ENCODE peak calls at places on chromosomes 3 and 15, in nine cellular contexts. One of them, this sample, is unnamed.

GRCh38 chr3:177104299-177104992 is 92.8 kb downstream of the TBL1XR1 start:
- DNase-seq in CD4-positive, alpha-beta memory T cell: no peak
- DNase-seq in mesenchymal stem cell: no peak
- DNase-seq in kidney epithelial cell: no peak
- DNase-seq in neuronal stem cell: no peak
- DNase-seq in GM23248: no peak
- DNase-seq in HCT116: no peak
- DNase-seq in lower lobe of right lung: no peak
- DNase-seq in lung: no peak
- DNase-seq in this sample: no peak

GRCh38 chr15:33104276-33104675 is 90.2 kb downstream of the FMN1 start:
- DNase-seq in CD4-positive, alpha-beta memory T cell: peak; percentile 24
- DNase-seq in mesenchymal stem cell: peak; percentile 24
- DNase-seq in kidney epithelial cell: peak; percentile 42
- DNase-seq in neuronal stem cell: no peak
- DNase-seq in GM23248: peak; percentile 71
- DNase-seq in HCT116: peak; percentile 19
- DNase-seq in lower lobe of right lung: no peak
- DNase-seq in lung: no peak
- DNase-seq in this sample: peak; percentile 62

GRCh38 chr3:133547432-133548041 is 25.9 kb upstream of the CDV3 start:
- DNase-seq in CD4-positive, alpha-beta memory T cell: no peak
- DNase-seq in mesenchymal stem cell: peak; percentile 50
- DNase-seq in kidney epithelial cell: no peak
- DNase-seq in neuronal stem cell: no peak
- DNase-seq in GM23248: peak; percentile 74
- DNase-seq in HCT116: no peak
- DNase-seq in lower lobe of right lung: peak; percentile 65
- DNase-seq in lung: peak; percentile 53
- DNase-seq in this sample: peak; percentile 35

GRCh38 chr3:125043599-125044151 is 12.1 kb downstream of the HEG1 start:
- DNase-seq in CD4-positive, alpha-beta memory T cell: no peak
- DNase-seq in mesenchymal stem cell: peak; percentile 45
- DNase-seq in kidney epithelial cell: no peak
- DNase-seq in neuronal stem cell: no peak
- DNase-seq in GM23248: peak; percentile 43
- DNase-seq in HCT116: no peak
- DNase-seq in lower lobe of right lung: no peak
- DNase-seq in lung: no peak
- DNase-seq in this sample: no peak

GRCh38 chr15:40014390-40014789 is 24.6 kb downstream of the SRP14 start:
- DNase-seq in CD4-positive, alpha-beta memory T cell: no peak
- DNase-seq in mesenchymal stem cell: no peak
- DNase-seq in kidney epithelial cell: no peak
- DNase-seq in neuronal stem cell: no peak
- DNase-seq in GM23248: no peak
- DNase-seq in HCT116: no peak
- DNase-seq in lower lobe of right lung: no peak
- DNase-seq in lung: no peak
- DNase-seq in this sample: peak; percentile 5

GRCh38 chr15:90871716-90872480 is 3.5 kb downstream of the FURIN start:
- DNase-seq in CD4-positive, alpha-beta memory T cell: no peak
- DNase-seq in mesenchymal stem cell: peak; percentile 29
- DNase-seq in kidney epithelial cell: no peak
- DNase-seq in neuronal stem cell: no peak
- DNase-seq in GM23248: peak; percentile 55
- DNase-seq in HCT116: no peak
- DNase-seq in lower lobe of right lung: no peak
- DNase-seq in lung: peak; percentile 39
- DNase-seq in this sample: no peak

GRCh38 chr3:155079795-155080546 is at the start of gene MME:
- DNase-seq in CD4-positive, alpha-beta memory T cell: no peak
- DNase-seq in mesenchymal stem cell: peak; percentile 82
- DNase-seq in kidney epithelial cell: no peak
- DNase-seq in neuronal stem cell: peak; percentile 70
- DNase-seq in GM23248: peak; percentile 86
- DNase-seq in HCT116: no peak
- DNase-seq in lower lobe of right lung: peak; percentile 69
- DNase-seq in lung: no peak
- DNase-seq in this sample: peak; percentile 80

GRCh38 chr15:41416162-41416741 is 643 bp upstream of the RTF1 start:
- DNase-seq in CD4-positive, alpha-beta memory T cell: no peak
- DNase-seq in mesenchymal stem cell: no peak
- DNase-seq in kidney epithelial cell: no peak
- DNase-seq in neuronal stem cell: no peak
- DNase-seq in GM23248: no peak
- DNase-seq in HCT116: no peak
- DNase-seq in lower lobe of right lung: no peak
- DNase-seq in lung: no peak
- DNase-seq in this sample: no peak

GRCh38 chr3:172770382-172770781 is 19.9 kb downstream of the ECT2 start:
- DNase-seq in CD4-positive, alpha-beta memory T cell: no peak
- DNase-seq in mesenchymal stem cell: no peak
- DNase-seq in kidney epithelial cell: no peak
- DNase-seq in neuronal stem cell: no peak
- DNase-seq in GM23248: no peak
- DNase-seq in HCT116: no peak
- DNase-seq in lower lobe of right lung: no peak
- DNase-seq in lung: no peak
- DNase-seq in this sample: no peak

GRCh38 chr3:172771672-172772071 is 21.1 kb downstream of the ECT2 start:
- DNase-seq in CD4-positive, alpha-beta memory T cell: no peak
- DNase-seq in mesenchymal stem cell: no peak
- DNase-seq in kidney epithelial cell: no peak
- DNase-seq in neuronal stem cell: no peak
- DNase-seq in GM23248: no peak
- DNase-seq in HCT116: no peak
- DNase-seq in lower lobe of right lung: no peak
- DNase-seq in lung: no peak
- DNase-seq in this sample: no peak

GRCh38 chr3:172766718-172767405 is 16.3 kb downstream of the ECT2 start:
- DNase-seq in CD4-positive, alpha-beta memory T cell: no peak
- DNase-seq in mesenchymal stem cell: no peak
- DNase-seq in kidney epithelial cell: no peak
- DNase-seq in neuronal stem cell: no peak
- DNase-seq in GM23248: no peak
- DNase-seq in HCT116: no peak
- DNase-seq in lower lobe of right lung: no peak
- DNase-seq in lung: no peak
- DNase-seq in this sample: no peak

GRCh38 chr3:172760406-172760805 is 9.9 kb downstream of the ECT2 start:
- DNase-seq in CD4-positive, alpha-beta memory T cell: no peak
- DNase-seq in mesenchymal stem cell: peak; percentile 76
- DNase-seq in kidney epithelial cell: no peak
- DNase-seq in neuronal stem cell: no peak
- DNase-seq in GM23248: peak; percentile 56
- DNase-seq in HCT116: no peak
- DNase-seq in lower lobe of right lung: no peak
- DNase-seq in lung: no peak
- DNase-seq in this sample: no peak

DNA sequence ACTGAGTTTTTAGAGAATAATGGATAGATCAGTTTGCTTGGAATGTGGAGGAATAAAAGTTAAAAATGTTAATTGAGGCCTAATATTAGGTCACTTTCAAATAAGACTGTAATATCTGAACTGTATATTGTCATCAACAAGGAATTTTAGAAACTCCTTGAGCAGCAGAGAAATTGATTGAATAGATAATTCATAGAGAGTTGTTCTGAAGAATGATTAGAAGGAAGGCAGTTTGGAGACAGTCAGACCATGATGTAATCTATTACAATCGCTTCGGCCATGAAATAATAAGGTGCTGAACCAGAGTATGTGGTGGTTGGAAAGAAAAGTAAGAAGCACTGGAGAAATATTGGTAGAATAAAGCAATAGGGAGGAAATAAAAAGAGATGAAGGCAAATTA is 15.7 kb downstream of the ECT2 start:
- DNase-seq in CD4-positive, alpha-beta memory T cell: no peak
- DNase-seq in mesenchymal stem cell: no peak
- DNase-seq in kidney epithelial cell: no peak
- DNase-seq in neuronal stem cell: no peak
- DNase-seq in GM23248: no peak
- DNase-seq in HCT116: no peak
- DNase-seq in lower lobe of right lung: no peak
- DNase-seq in lung: no peak
- DNase-seq in this sample: no peak
- H3K36me3 ChIP-seq in CD4-positive, alpha-beta memory T cell: peaks cover 5% of the 10 kb centered on the region
- H3K36me3 ChIP-seq in mesenchymal stem cell: peaks cover 81% of the 10 kb centered on the region
- H3K36me3 ChIP-seq in kidney epithelial cell: no peaks in the 10 kb centered on the region
- H3K36me3 ChIP-seq in neuronal stem cell: peaks cover 11% of the 10 kb centered on the region
- H3K36me3 ChIP-seq in GM23248: peaks cover 78% of the 10 kb centered on the region
- H3K36me3 ChIP-seq in HCT116: peaks cover 75% of the 10 kb centered on the region
- H3K36me3 ChIP-seq in lower lobe of right lung: peaks cover 39% of the 10 kb centered on the region
- H3K36me3 ChIP-seq in lung: no peaks in the 10 kb centered on the region
- H3K36me3 ChIP-seq in this sample: peaks cover 17% of the 10 kb centered on the region

DNA sequence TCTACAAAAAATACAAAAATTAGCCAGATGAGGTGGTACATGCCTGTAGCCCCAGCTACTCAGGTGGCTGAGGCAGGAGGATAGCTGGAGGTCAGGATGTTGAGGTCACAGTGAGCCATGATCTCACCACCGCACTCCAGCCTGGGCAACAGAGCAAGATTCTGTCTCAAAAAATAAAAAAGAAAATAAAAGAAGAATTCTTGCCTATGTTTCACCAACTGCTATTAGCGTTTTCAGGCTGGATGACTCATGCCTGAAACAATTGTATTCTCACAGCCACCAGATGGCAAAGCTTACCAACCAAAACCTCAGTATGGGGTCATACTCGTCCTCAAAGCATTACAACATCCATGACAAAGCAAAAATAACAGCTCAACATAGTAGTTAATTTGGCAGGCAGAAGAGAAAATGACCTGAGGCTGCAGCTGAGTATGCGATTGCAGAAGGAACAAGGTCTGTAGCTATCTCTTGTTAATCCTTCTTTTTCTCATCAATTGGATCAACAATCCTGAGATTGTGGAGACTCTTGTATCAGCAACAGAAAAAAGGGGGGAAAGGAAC is 52.2 kb downstream of the TP53BP1 start:
- DNase-seq in CD4-positive, alpha-beta memory T cell: peak; percentile 14
- DNase-seq in mesenchymal stem cell: peak; percentile 97
- DNase-seq in kidney epithelial cell: peak; percentile 93
- DNase-seq in neuronal stem cell: peak; percentile 29
- DNase-seq in GM23248: peak; percentile 98
- DNase-seq in HCT116: peak; percentile 62
- DNase-seq in lower lobe of right lung: no peak
- DNase-seq in lung: peak; percentile 44
- DNase-seq in this sample: peak; percentile 64
- H3K36me3 ChIP-seq in CD4-positive, alpha-beta memory T cell: no peaks in the 10 kb centered on the region
- H3K36me3 ChIP-seq in mesenchymal stem cell: peaks cover 62% of the 10 kb centered on the region
- H3K36me3 ChIP-seq in kidney epithelial cell: peaks cover 2% of the 10 kb centered on the region
- H3K36me3 ChIP-seq in neuronal stem cell: peaks cover 21% of the 10 kb centered on the region
- H3K36me3 ChIP-seq in GM23248: peaks cover 21% of the 10 kb centered on the region
- H3K36me3 ChIP-seq in HCT116: peaks cover 11% of the 10 kb centered on the region
- H3K36me3 ChIP-seq in lower lobe of right lung: peaks cover 47% of the 10 kb centered on the region
- H3K36me3 ChIP-seq in lung: peaks cover 10% of the 10 kb centered on the region
- H3K36me3 ChIP-seq in this sample: peaks cover 27% of the 10 kb centered on the region

GRCh38 chr15:99734575-99734974 is 1.3 kb upstream of the LYSMD4 start:
- DNase-seq in CD4-positive, alpha-beta memory T cell: no peak
- DNase-seq in mesenchymal stem cell: no peak
- DNase-seq in kidney epithelial cell: no peak
- DNase-seq in neuronal stem cell: no peak
- DNase-seq in GM23248: no peak
- DNase-seq in HCT116: no peak
- DNase-seq in lower lobe of right lung: no peak
- DNase-seq in lung: no peak
- DNase-seq in this sample: no peak

GRCh38 chr15:99731336-99732267 is 1.6 kb downstream of the LYSMD4 start:
- DNase-seq in CD4-positive, alpha-beta memory T cell: no peak
- DNase-seq in mesenchymal stem cell: peak; percentile 13
- DNase-seq in kidney epithelial cell: no peak
- DNase-seq in neuronal stem cell: no peak
- DNase-seq in GM23248: no peak
- DNase-seq in HCT116: no peak
- DNase-seq in lower lobe of right lung: no peak
- DNase-seq in lung: no peak
- DNase-seq in this sample: no peak

GRCh38 chr15:99732268-99732641 is 982 bp downstream of the LYSMD4 start:
- DNase-seq in CD4-positive, alpha-beta memory T cell: no peak
- DNase-seq in mesenchymal stem cell: no peak
- DNase-seq in kidney epithelial cell: no peak
- DNase-seq in neuronal stem cell: no peak
- DNase-seq in GM23248: peak; percentile 71
- DNase-seq in HCT116: no peak
- DNase-seq in lower lobe of right lung: no peak
- DNase-seq in lung: no peak
- DNase-seq in this sample: no peak

GRCh38 chr15:99733268-99734039 is at the start of gene LYSMD4:
- DNase-seq in CD4-positive, alpha-beta memory T cell: peak; percentile 95
- DNase-seq in mesenchymal stem cell: peak; percentile 93
- DNase-seq in kidney epithelial cell: peak; percentile 61
- DNase-seq in neuronal stem cell: peak; percentile 93
- DNase-seq in GM23248: peak; percentile 97
- DNase-seq in HCT116: peak; percentile 84
- DNase-seq in lower lobe of right lung: peak; percentile 99
- DNase-seq in lung: peak; percentile 98
- DNase-seq in this sample: peak; percentile 96

DNA sequence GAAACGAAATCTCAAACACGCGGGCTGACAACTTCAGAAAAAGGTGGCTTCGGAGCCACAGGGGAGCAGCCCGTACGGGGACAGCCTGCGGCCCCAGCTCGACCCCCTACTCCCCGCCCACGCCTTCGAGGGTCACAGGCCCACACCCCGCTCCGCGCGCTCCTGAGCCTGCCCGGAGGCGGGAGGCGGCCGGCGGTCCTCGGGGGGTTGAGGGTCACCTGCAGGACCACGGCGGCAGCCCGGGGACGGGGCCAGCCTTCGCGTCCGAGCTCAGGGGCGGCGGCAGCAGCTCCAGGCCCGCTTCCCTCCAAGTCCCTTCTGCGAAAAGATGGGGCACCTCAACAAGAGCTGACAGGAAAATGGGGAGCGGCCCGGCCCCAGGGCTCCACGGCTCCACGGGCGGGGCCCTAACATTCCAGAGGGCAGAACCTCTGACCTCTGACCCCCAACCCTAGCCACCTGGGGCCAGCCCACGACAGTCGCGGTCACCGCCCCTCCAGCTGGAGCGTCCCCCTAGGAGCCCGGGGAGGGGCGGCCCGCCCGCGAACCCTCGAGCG is 448 bp downstream of the LYSMD4 start:
- DNase-seq in CD4-positive, alpha-beta memory T cell: no peak
- DNase-seq in mesenchymal stem cell: peak; percentile 7
- DNase-seq in kidney epithelial cell: no peak
- DNase-seq in neuronal stem cell: no peak
- DNase-seq in GM23248: no peak
- DNase-seq in HCT116: no peak
- DNase-seq in lower lobe of right lung: no peak
- DNase-seq in lung: no peak
- DNase-seq in this sample: peak; percentile 37
- H3K36me3 ChIP-seq in CD4-positive, alpha-beta memory T cell: peaks cover 13% of the 10 kb centered on the region
- H3K36me3 ChIP-seq in mesenchymal stem cell: peaks cover 31% of the 10 kb centered on the region
- H3K36me3 ChIP-seq in kidney epithelial cell: no peaks in the 10 kb centered on the region
- H3K36me3 ChIP-seq in neuronal stem cell: peaks cover 11% of the 10 kb centered on the region
- H3K36me3 ChIP-seq in GM23248: no peaks in the 10 kb centered on the region
- H3K36me3 ChIP-seq in HCT116: no peaks in the 10 kb centered on the region
- H3K36me3 ChIP-seq in lower lobe of right lung: peaks cover 16% of the 10 kb centered on the region
- H3K36me3 ChIP-seq in lung: peaks cover 9% of the 10 kb centered on the region
- H3K36me3 ChIP-seq in this sample: no peaks in the 10 kb centered on the region

GRCh38 chr3:52440249-52440551 is 4.7 kb downstream of the SEMA3G start:
- DNase-seq in CD4-positive, alpha-beta memory T cell: no peak
- DNase-seq in mesenchymal stem cell: no peak
- DNase-seq in kidney epithelial cell: no peak
- DNase-seq in neuronal stem cell: no peak
- DNase-seq in GM23248: no peak
- DNase-seq in HCT116: no peak
- DNase-seq in lower lobe of right lung: no peak
- DNase-seq in lung: no peak
- DNase-seq in this sample: no peak

GRCh38 chr3:52439426-52440248 is 5.3 kb downstream of the SEMA3G start:
- DNase-seq in CD4-positive, alpha-beta memory T cell: no peak
- DNase-seq in mesenchymal stem cell: no peak
- DNase-seq in kidney epithelial cell: no peak
- DNase-seq in neuronal stem cell: no peak
- DNase-seq in GM23248: no peak
- DNase-seq in HCT116: no peak
- DNase-seq in lower lobe of right lung: no peak
- DNase-seq in lung: no peak
- DNase-seq in this sample: no peak

GRCh38 chr3:52438104-52438376 is 6.9 kb downstream of the SEMA3G start:
- DNase-seq in CD4-positive, alpha-beta memory T cell: no peak
- DNase-seq in mesenchymal stem cell: no peak
- DNase-seq in kidney epithelial cell: no peak
- DNase-seq in neuronal stem cell: no peak
- DNase-seq in GM23248: no peak
- DNase-seq in HCT116: no peak
- DNase-seq in lower lobe of right lung: no peak
- DNase-seq in lung: no peak
- DNase-seq in this sample: no peak

GRCh38 chr3:52437326-52438103 is 7.4 kb downstream of the SEMA3G start:
- DNase-seq in CD4-positive, alpha-beta memory T cell: no peak
- DNase-seq in mesenchymal stem cell: no peak
- DNase-seq in kidney epithelial cell: no peak
- DNase-seq in neuronal stem cell: no peak
- DNase-seq in GM23248: no peak
- DNase-seq in HCT116: no peak
- DNase-seq in lower lobe of right lung: no peak
- DNase-seq in lung: no peak
- DNase-seq in this sample: no peak

DNA sequence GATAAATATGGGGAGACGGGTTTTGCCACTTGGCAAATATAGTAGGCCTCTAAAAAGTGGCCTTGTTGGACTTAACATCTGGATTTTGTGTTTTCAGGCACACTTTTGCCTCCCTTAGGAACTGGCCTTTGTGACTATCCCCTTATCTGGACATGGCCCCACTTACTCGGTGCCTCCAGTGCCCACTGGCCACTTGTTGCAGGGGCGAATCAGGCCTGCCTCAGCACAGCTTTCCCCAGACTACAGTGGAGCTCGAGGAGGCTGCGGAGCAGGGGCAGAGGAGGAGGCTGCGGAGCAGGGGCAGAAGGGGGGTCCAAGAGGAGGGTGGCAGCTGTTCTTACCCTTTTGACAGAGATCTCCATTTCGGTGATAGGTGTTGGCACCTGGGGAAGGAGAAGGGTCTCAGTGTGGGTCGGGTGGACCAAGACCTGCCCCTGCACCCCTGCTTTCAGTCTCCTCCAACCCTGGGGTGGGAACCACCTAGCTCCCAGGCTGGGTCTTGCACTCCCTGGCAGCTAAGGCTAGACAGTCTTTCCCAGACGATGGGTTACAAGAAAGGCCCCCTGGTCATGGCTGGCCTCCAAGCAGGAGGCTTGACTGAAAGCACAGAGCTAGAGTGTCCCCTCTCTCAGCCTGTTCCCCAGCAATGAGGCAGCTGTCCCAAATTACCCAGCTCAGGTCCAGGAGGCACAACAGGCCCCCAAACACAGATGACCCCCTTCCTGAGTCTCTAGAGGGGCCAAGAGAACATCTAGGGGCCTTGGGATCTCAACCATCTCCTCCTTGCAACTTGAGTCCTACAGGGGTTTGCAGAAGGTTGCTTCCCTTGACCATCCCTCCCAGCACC is 6.1 kb downstream of the SEMA3G start:
- DNase-seq in CD4-positive, alpha-beta memory T cell: no peak
- DNase-seq in mesenchymal stem cell: no peak
- DNase-seq in kidney epithelial cell: no peak
- DNase-seq in neuronal stem cell: no peak
- DNase-seq in GM23248: no peak
- DNase-seq in HCT116: no peak
- DNase-seq in lower lobe of right lung: no peak
- DNase-seq in lung: no peak
- DNase-seq in this sample: no peak
- H3K36me3 ChIP-seq in CD4-positive, alpha-beta memory T cell: no peaks in the 10 kb centered on the region
- H3K36me3 ChIP-seq in mesenchymal stem cell: no peaks in the 10 kb centered on the region
- H3K36me3 ChIP-seq in kidney epithelial cell: no peaks in the 10 kb centered on the region
- H3K36me3 ChIP-seq in neuronal stem cell: no peaks in the 10 kb centered on the region
- H3K36me3 ChIP-seq in GM23248: no peaks in the 10 kb centered on the region
- H3K36me3 ChIP-seq in HCT116: no peaks in the 10 kb centered on the region
- H3K36me3 ChIP-seq in lower lobe of right lung: peaks cover 7% of the 10 kb centered on the region
- H3K36me3 ChIP-seq in lung: peaks cover 4% of the 10 kb centered on the region
- H3K36me3 ChIP-seq in this sample: no peaks in the 10 kb centered on the region

This sample was measured in SJCRH30.